ENCODE peak calls at places on chromosomes 13 and 19, in nine cellular contexts. G, L, V, F, E, M, I, C and Z are unnamed samples.

GRCh38 chr19:14472202-14472961 is 2.8 kb downstream of the PTGER1 start:
- DNase-seq in G (peak; percentile 67), L (peak; percentile 54), V (peak; percentile 90), F (no peak), E (peak; percentile 69), M (no peak), I (peak; percentile 68), C (peak; percentile 60), Z (peak; percentile 75)

GRCh38 chr19:18537431-18537830 is 5.9 kb downstream of the FKBP8 start:
- DNase-seq in G (no peak), L (no peak), V (no peak), F (no peak), E (no peak), M (no peak), I (no peak), C (no peak), Z (no peak)

GRCh38 chr13:50340566-50341287 is 325.5 kb downstream of the KCNRG start:
- DNase-seq in G (no peak), L (no peak), V (no peak), F (no peak), E (no peak), M (no peak), I (no peak), C (no peak), Z (no peak)

GRCh38 chr19:52086481-52086880 is 9.1 kb downstream of the ZNF841 start:
- DNase-seq in G (peak; percentile 79), L (no peak), V (no peak), F (no peak), E (no peak), M (no peak), I (no peak), C (no peak), Z (no peak)

GRCh38 chr19:48624067-48624594 is 4.8 kb downstream of the SPHK2 start:
- DNase-seq in G (peak; percentile 97), L (peak; percentile 97), V (peak; percentile 99), F (no peak), E (peak; percentile 88), M (peak; percentile 97), I (peak; percentile 99), C (peak; percentile 96), Z (peak; percentile 98)

GRCh38 chr19:3565177-3565576 is 7.6 kb upstream of the HMG20B start:
- DNase-seq in G (peak; percentile 46), L (no peak), V (no peak), F (no peak), E (peak; percentile 67), M (no peak), I (no peak), C (no peak), Z (no peak)

GRCh38 chr13:44758595-44759221 is 182.6 kb upstream of the TSC22D1 start:
- DNase-seq in G (peak; percentile 90), L (no peak), V (no peak), F (no peak), E (peak; percentile 40), M (no peak), I (no peak), C (no peak), Z (peak; percentile 21)

GRCh38 chr13:101554420-101555125 is 102.1 kb downstream of the ITGBL1 start:
- DNase-seq in G (peak; percentile 50), L (no peak), V (no peak), F (no peak), E (no peak), M (no peak), I (no peak), C (no peak), Z (no peak)

GRCh38 chr13:43835701-43836100 is 43.8 kb downstream of the CCDC122 start:
- DNase-seq in G (peak; percentile 61), L (no peak), V (no peak), F (no peak), E (no peak), M (no peak), I (no peak), C (no peak), Z (no peak)

GRCh38 chr19:46720516-46721239 is 3.8 kb upstream of the PRKD2 start:
- DNase-seq in G (no peak), L (no peak), V (no peak), F (no peak), E (no peak), M (no peak), I (no peak), C (no peak), Z (no peak)

GRCh38 chr19:44182145-44182544 is 17.2 kb downstream of the ZNF226 start:
- DNase-seq in G (no peak), L (no peak), V (no peak), F (no peak), E (no peak), M (no peak), I (no peak), C (no peak), Z (no peak)

GRCh38 chr13:25901460-25902376 is 150.1 kb downstream of the SHISA2 start:
- DNase-seq in G (peak; percentile 73), L (no peak), V (no peak), F (peak; percentile 18), E (peak; percentile 77), M (no peak), I (no peak), C (no peak), Z (peak; percentile 57)

GRCh38 chr13:40664100-40665060 is 2.1 kb downstream of the FOXO1 start:
- DNase-seq in G (peak; percentile 60), L (peak; percentile 29), V (peak; percentile 55), F (no peak), E (no peak), M (peak; percentile 55), I (peak; percentile 87), C (peak; percentile 51), Z (peak; percentile 78)

GRCh38 chr13:27474751-27475268 is 24.4 kb upstream of the MTIF3 start:
- DNase-seq in G (no peak), L (no peak), V (no peak), F (no peak), E (no peak), M (no peak), I (no peak), C (no peak), Z (no peak)

GRCh38 chr19:19488041-19488874 is 27.1 kb downstream of the TSSK6 start:
- DNase-seq in G (peak; percentile 27), L (no peak), V (no peak), F (no peak), E (no peak), M (no peak), I (no peak), C (no peak), Z (no peak)

GRCh38 chr13:114099191-114099590 is 33.2 kb downstream of the RASA3 start:
- DNase-seq in G (peak; percentile 97), L (peak; percentile 67), V (no peak), F (no peak), E (no peak), M (no peak), I (peak; percentile 83), C (no peak), Z (no peak)

GRCh38 chr13:49690133-49690989 is 925 bp downstream of the EBPL start:
- DNase-seq in G (peak; percentile 55), L (no peak), V (no peak), F (no peak), E (no peak), M (no peak), I (no peak), C (no peak), Z (no peak)

GRCh38 chr13:41386206-41386605 is 71.1 kb upstream of the RGCC start:
- DNase-seq in G (no peak), L (no peak), V (no peak), F (no peak), E (no peak), M (no peak), I (no peak), C (no peak), Z (no peak)

GRCh38 chr13:98599502-98600328 is 22.8 kb upstream of the STK24 start:
- DNase-seq in G (no peak), L (no peak), V (no peak), F (no peak), E (peak; percentile 12), M (no peak), I (no peak), C (no peak), Z (no peak)

GRCh38 chr19:7386308-7386707 is 37.6 kb downstream of the ARHGEF18 start:
- DNase-seq in G (no peak), L (no peak), V (no peak), F (no peak), E (peak; percentile 63), M (no peak), I (no peak), C (no peak), Z (no peak)

GRCh38 chr13:47121092-47121763 is 224.4 kb upstream of the HTR2A start:
- DNase-seq in G (no peak), L (no peak), V (no peak), F (no peak), E (no peak), M (no peak), I (no peak), C (no peak), Z (no peak)

GRCh38 chr13:36887758-36888521 is 32.1 kb downstream of the SMAD9 start:
- DNase-seq in G (no peak), L (no peak), V (no peak), F (no peak), E (no peak), M (no peak), I (no peak), C (no peak), Z (no peak)

GRCh38 chr13:39676315-39676876 is 20.9 kb downstream of the COG6 start:
- DNase-seq in G (peak; percentile 82), L (no peak), V (no peak), F (no peak), E (peak; percentile 1), M (no peak), I (no peak), C (no peak), Z (no peak)

GRCh38 chr13:23867027-23867491 is 22.1 kb downstream of the MIPEP start:
- DNase-seq in G (peak; percentile 72), L (no peak), V (no peak), F (no peak), E (no peak), M (no peak), I (no peak), C (no peak), Z (no peak)

GRCh38 chr13:94160875-94161274 is 318.6 kb downstream of the DCT start:
- DNase-seq in G (no peak), L (no peak), V (no peak), F (no peak), E (no peak), M (no peak), I (no peak), C (no peak), Z (no peak)

GRCh38 chr19:8638078-8638619 is 7.7 kb downstream of the NFILZ start:
- DNase-seq in G (peak; percentile 37), L (no peak), V (no peak), F (peak; percentile 41), E (peak; percentile 57), M (no peak), I (peak; percentile 39), C (no peak), Z (no peak)

GRCh38 chr19:7833225-7834156 is 3.5 kb downstream of the EVI5L start:
- DNase-seq in G (peak; percentile 88), L (peak; percentile 27), V (no peak), F (no peak), E (no peak), M (no peak), I (peak; percentile 82), C (no peak), Z (no peak)

GRCh38 chr13:100514788-100515409 is 73.7 kb downstream of the GGACT start:
- DNase-seq in G (peak; percentile 81), L (peak; percentile 73), V (peak; percentile 81), F (peak; percentile 42), E (peak; percentile 73), M (peak; percentile 65), I (peak; percentile 76), C (peak; percentile 22), Z (peak; percentile 57)

GRCh38 chr19:57321164-57321563 is 892 bp downstream of the ZNF543 start:
- DNase-seq in G (no peak), L (no peak), V (no peak), F (no peak), E (no peak), M (no peak), I (no peak), C (no peak), Z (no peak)